ENCODE peak calls at places on chromosomes 11 and 22, in ten cellular contexts. N, O, A, E, W, Q, K, D, L and P are unnamed samples.

GRCh38 chr11:67627394-67627787 is 2.3 kb downstream of the NUDT8 start:
- DNase-seq in W (no peak), A (no peak), Q (no peak), D (no peak), L (peak), K (no peak), N (no peak), O (no peak), E (no peak), P (no peak)

GRCh38 chr11:79973701-79974626 is 533.1 kb upstream of the TENM4 start:
- DNase-seq in K (no peak), N (no peak), Q (no peak), D (peak), A (peak), E (no peak), O (no peak), W (no peak), L (no peak), P (no peak)

GRCh38 chr22:44181033-44181911 is 547 bp downstream of the PARVG start:
- DNase-seq in D (no peak), L (no peak), Q (peak), N (peak), O (no peak), W (no peak), K (no peak), A (no peak), E (no peak), P (no peak)

GRCh38 chr11:94417386-94417987 is 16.3 kb upstream of the GPR83 start:
- DNase-seq in Q (peak), E (no peak), K (peak), O (no peak), N (no peak), W (peak), L (no peak), D (no peak), A (peak), P (no peak)

GRCh38 chr22:24440718-24441405 is 13.5 kb downstream of the ADORA2A start:
- DNase-seq in L (no peak), N (no peak), A (no peak), K (no peak), O (no peak), E (no peak), W (no peak), D (peak), Q (no peak), P (no peak)

GRCh38 chr22:25062378-25063095 is 110.0 kb downstream of the KIAA1671 start:
- DNase-seq in L (no peak), W (no peak), N (no peak), O (no peak), D (no peak), E (no peak), Q (no peak), K (no peak), A (no peak), P (no peak)

GRCh38 chr11:135036488-135037297 is 624.7 kb upstream of the B3GAT1 start:
- DNase-seq in K (no peak), A (no peak), N (no peak), Q (no peak), D (no peak), O (no peak), L (no peak), E (no peak), W (no peak), P (no peak)

GRCh38 chr11:68925613-68926012 is 21.9 kb downstream of the IGHMBP2 start:
- DNase-seq in A (no peak), L (no peak), D (no peak), O (no peak), N (no peak), E (no peak), K (no peak), W (no peak), Q (no peak), P (no peak)

GRCh38 chr11:16179668-16180067 is 176.7 kb downstream of the SOX6 start:
- DNase-seq in L (no peak), Q (no peak), D (no peak), A (no peak), O (no peak), E (no peak), N (no peak), W (no peak), K (no peak), P (no peak)

GRCh38 chr11:69487391-69487790 is 5.9 kb downstream of the LINC01488 start:
- DNase-seq in Q (no peak), O (peak), A (no peak), N (no peak), E (no peak), W (no peak), L (no peak), K (no peak), D (no peak), P (no peak)

GRCh38 chr11:86800076-86800955 is at the start of gene PRSS23:
- DNase-seq in A (peak), O (peak), Q (peak), W (no peak), D (peak), E (peak), L (no peak), K (no peak), N (peak), P (no peak)

GRCh38 chr11:114058026-114058706 is 1.3 kb upstream of the ZBTB16 start:
- DNase-seq in O (peak), W (no peak), A (no peak), N (no peak), L (peak), D (peak), K (no peak), Q (no peak), E (no peak), P (no peak)

GRCh38 chr22:43147821-43148220 is 3.5 kb upstream of the TSPO start:
- DNase-seq in O (no peak), N (no peak), W (no peak), A (no peak), E (no peak), D (no peak), K (no peak), L (no peak), Q (peak), P (no peak)
- TF ChIP-seq CTCF in O (no peak), N (no peak), W (no peak), A (no peak), E (no peak), D (no peak), K (no peak), L (no peak), Q (no peak), P (no peak)

GRCh38 chr22:22720201-22720723 is 75.8 kb downstream of the GGTLC2 start:
- DNase-seq in Q (peak), E (peak), O (no peak), W (peak), N (peak), L (no peak), D (no peak), A (no peak), K (no peak), P (no peak)
- TF ChIP-seq CTCF in Q (peak), E (peak), O (no peak), W (peak), N (peak), L (no peak), D (no peak), A (peak), K (peak), P (no peak)

GRCh38 chr11:74685905-74686304 is 45.3 kb downstream of the CHRDL2 start:
- DNase-seq in W (no peak), D (peak), Q (no peak), K (no peak), N (no peak), O (no peak), E (peak), L (no peak), A (no peak), P (no peak)

GRCh38 chr11:74687237-74688005 is 43.8 kb downstream of the CHRDL2 start:
- DNase-seq in A (no peak), E (no peak), W (no peak), D (no peak), K (no peak), Q (no peak), L (no peak), N (no peak), O (no peak), P (no peak)

GRCh38 chr11:74685338-74685737 is 45.9 kb downstream of the CHRDL2 start:
- DNase-seq in D (no peak), Q (no peak), K (no peak), O (no peak), L (no peak), W (no peak), A (no peak), E (no peak), N (no peak), P (no peak)

GRCh38 chr11:74684661-74685060 is 46.6 kb downstream of the CHRDL2 start:
- DNase-seq in Q (no peak), K (no peak), E (no peak), A (no peak), W (no peak), L (peak), N (no peak), D (no peak), O (no peak), P (no peak)

DNA sequence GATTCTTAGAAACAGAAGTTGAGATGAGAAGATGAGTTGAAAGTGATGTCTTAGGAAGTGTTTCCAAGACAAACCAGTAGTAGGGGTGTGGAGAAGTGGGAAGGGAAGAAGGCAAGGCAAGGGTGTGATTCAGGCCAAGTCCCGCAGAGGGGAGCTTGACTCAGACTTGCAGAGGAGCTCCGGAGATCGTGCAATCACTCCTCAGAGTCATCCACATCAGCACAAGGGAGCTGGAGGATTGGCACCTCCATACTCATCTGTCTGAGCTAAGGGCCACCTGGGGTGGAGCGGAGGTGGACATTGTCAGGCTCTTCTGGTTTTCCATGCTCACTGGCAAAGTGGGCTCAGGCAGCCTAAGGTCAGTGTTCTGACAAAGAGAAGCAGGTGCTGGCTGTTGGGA is 44.4 kb downstream of the CHRDL2 start:
- DNase-seq in L (no peak), Q (no peak), A (peak), N (no peak), E (peak), K (no peak), O (no peak), W (no peak), D (no peak), P (no peak)
- TF ChIP-seq CTCF in L (no peak), Q (no peak), A (no peak), N (no peak), E (no peak), K (peak), O (no peak), W (no peak), D (no peak), P (no peak)

GRCh38 chr11:76579047-76579751 is 91.3 kb downstream of the LRRC32 start:
- DNase-seq in L (no peak), K (no peak), N (no peak), E (no peak), W (no peak), O (peak), A (no peak), D (no peak), Q (no peak), P (no peak)
- TF ChIP-seq CTCF in L (no peak), K (no peak), N (no peak), E (peak), W (peak), O (peak), A (no peak), D (no peak), Q (no peak), P (peak)

GRCh38 chr11:1230456-1231395 is 7.9 kb downstream of the MUC5B start:
- DNase-seq in A (peak), D (no peak), L (peak), O (peak), K (no peak), Q (no peak), E (peak), N (peak), W (no peak), P (no peak)
- TF ChIP-seq CTCF in A (peak), D (no peak), L (no peak), O (no peak), K (no peak), Q (no peak), E (no peak), N (no peak), W (no peak), P (no peak)

GRCh38 chr22:37499006-37499707 is 13.0 kb upstream of the MFNG start:
- DNase-seq in A (no peak), N (no peak), D (no peak), K (no peak), E (no peak), L (no peak), O (no peak), W (no peak), Q (peak), P (no peak)

GRCh38 chr22:37500745-37501144 is 14.6 kb upstream of the MFNG start:
- DNase-seq in O (no peak), E (no peak), N (no peak), Q (no peak), W (no peak), L (no peak), D (no peak), A (no peak), K (no peak), P (no peak)

GRCh38 chr22:37496651-37497599 is 10.7 kb upstream of the MFNG start:
- DNase-seq in W (no peak), Q (no peak), O (no peak), L (no peak), N (no peak), A (peak), D (no peak), E (no peak), K (peak), P (no peak)

GRCh38 chr22:37499789-37500188 is 13.6 kb upstream of the MFNG start:
- DNase-seq in K (no peak), E (peak), N (no peak), D (no peak), L (no peak), Q (no peak), W (no peak), O (no peak), A (no peak), P (no peak)

DNA sequence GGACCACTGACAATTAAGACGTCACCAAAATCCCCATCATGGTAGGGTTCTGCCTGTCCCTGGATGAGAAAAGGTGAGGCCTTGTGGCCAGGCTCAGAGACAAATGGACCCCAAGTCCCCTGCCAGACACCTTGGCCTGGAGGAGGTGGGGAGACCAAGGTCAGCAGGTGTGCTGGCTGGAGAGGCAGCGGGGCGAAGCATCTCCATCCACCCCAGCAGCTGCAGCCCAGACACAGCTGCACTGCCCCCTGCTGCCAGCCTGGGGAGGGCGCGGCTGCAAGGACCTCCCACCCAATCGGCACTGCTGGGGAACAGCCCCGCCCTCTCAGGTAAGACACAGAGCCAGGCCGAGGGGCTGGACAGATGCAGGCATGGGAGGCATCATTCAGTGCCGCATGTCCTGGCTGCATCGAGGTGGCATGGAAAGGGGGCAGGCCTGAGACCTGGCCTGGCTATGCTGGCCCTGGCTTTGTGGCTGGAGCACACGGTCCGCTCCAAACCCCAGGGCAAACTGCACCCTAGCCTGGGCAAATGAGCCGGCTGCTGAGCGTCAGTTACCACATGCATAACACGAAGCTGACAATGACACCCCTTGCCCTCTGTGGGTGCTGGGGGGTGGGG is 12.2 kb upstream of the MFNG start:
- DNase-seq in D (no peak), Q (peak), E (peak), A (no peak), L (no peak), N (peak), W (peak), K (no peak), O (no peak), P (no peak)
- TF ChIP-seq CTCF in D (no peak), Q (peak), E (peak), A (peak), L (no peak), N (peak), W (peak), K (peak), O (no peak), P (no peak)

GRCh38 chr11:17639091-17639490 is 80.3 kb upstream of the MYOD1 start:
- DNase-seq in W (no peak), L (no peak), N (peak), K (no peak), A (no peak), E (no peak), D (no peak), O (no peak), Q (no peak), P (no peak)
- TF ChIP-seq CTCF in W (no peak), L (no peak), N (no peak), K (no peak), A (no peak), E (no peak), D (no peak), O (no peak), Q (no peak), P (no peak)